ENCODE peak calls at places on chromosomes 3 and 15, in five cellular contexts. Q is HL-60, Z is GM23338, D is stomach, E is breast epithelium. G is an unnamed sample.

GRCh38 chr3:17905996-17906395 is 163.6 kb upstream of the TBC1D5 start:
- DNase-seq in Z (no peak), D (no peak), E (no peak), Q (peak), G (no peak)

GRCh38 chr15:81887913-81888312 is 157.9 kb downstream of the MEX3B start:
- DNase-seq in Z (no peak), E (no peak), Q (no peak), D (no peak), G (no peak)

GRCh38 chr15:40766906-40767837 is 2.6 kb upstream of the C15orf62 start:
- DNase-seq in E (no peak), Q (no peak), Z (peak), D (no peak), G (peak)

GRCh38 chr3:17356581-17356980 is 385.9 kb downstream of the TBC1D5 start:
- DNase-seq in Z (peak), D (no peak), Q (no peak), E (no peak), G (no peak)

GRCh38 chr3:32392530-32393302 is 1.1 kb downstream of the CMTM7 start:
- DNase-seq in Z (peak), E (peak), Q (no peak), D (peak), G (peak)

GRCh38 chr15:58213587-58214360 is 75.6 kb downstream of the AQP9 start:
- DNase-seq in Z (no peak), Q (no peak), D (no peak), E (no peak), G (no peak)

GRCh38 chr15:64386291-64386690 is 1.3 kb upstream of the TRIP4 start:
- DNase-seq in Q (no peak), Z (no peak), E (no peak), D (no peak), G (no peak)

GRCh38 chr3:128170866-128171516 is 17.7 kb downstream of the EEFSEC start:
- DNase-seq in Z (peak), E (peak), D (peak), Q (peak), G (no peak)

GRCh38 chr3:185204894-185205293 is 49.0 kb downstream of the EHHADH start:
- DNase-seq in Z (no peak), Q (no peak), D (no peak), E (no peak), G (no peak)

GRCh38 chr15:96497951-96498350 is 167.5 kb downstream of the NR2F2 start:
- DNase-seq in Z (no peak), Q (no peak), D (no peak), E (no peak), G (no peak)

GRCh38 chr3:47636225-47636624 is 57.6 kb upstream of the CSPG5 start:
- DNase-seq in E (no peak), Z (no peak), Q (no peak), D (no peak), G (no peak)

GRCh38 chr3:55885721-55886120 is 398.6 kb upstream of the WNT5A start:
- DNase-seq in Q (peak), Z (peak), D (no peak), E (no peak), G (peak)

GRCh38 chr15:99732711-99733267 is 448 bp downstream of the LYSMD4 start:
- DNase-seq in Q (peak), Z (peak), E (no peak), D (peak), G (peak)

GRCh38 chr3:144361002-144361401 is 389.4 kb downstream of the DIPK2A start:
- DNase-seq in E (no peak), D (no peak), Z (no peak), Q (no peak), G (no peak)

GRCh38 chr3:12687948-12688347 is 24.0 kb upstream of the RAF1 start:
- DNase-seq in E (no peak), Z (no peak), Q (no peak), D (no peak), G (no peak)

GRCh38 chr3:171376125-171376947 is 83.9 kb downstream of the TNIK start:
- DNase-seq in D (no peak), Q (no peak), E (no peak), Z (no peak), G (no peak)

GRCh38 chr3:105930733-105931132 is 61.9 kb upstream of the CBLB start:
- DNase-seq in D (no peak), Q (no peak), Z (no peak), E (no peak), G (no peak)

GRCh38 chr15:79522656-79523055 is 90.5 kb downstream of the MINAR1 start:
- DNase-seq in E (no peak), Q (no peak), D (no peak), Z (no peak), G (no peak)

GRCh38 chr15:36769110-36769509 is 189.7 kb downstream of the CDIN1 start:
- DNase-seq in D (no peak), E (no peak), Z (no peak), Q (no peak), G (no peak)

GRCh38 chr3:107845355-107846281 is 245.2 kb downstream of the CD47 start:
- DNase-seq in Q (no peak), Z (no peak), D (no peak), E (no peak), G (no peak)

GRCh38 chr3:176174060-176174459 is 1023.2 kb downstream of the TBL1XR1 start:
- DNase-seq in Z (no peak), E (no peak), D (no peak), Q (no peak), G (no peak)

GRCh38 chr3:14137004-14137403 is 12.2 kb downstream of the TMEM43 start:
- DNase-seq in E (no peak), Q (no peak), D (peak), Z (no peak), G (no peak)

GRCh38 chr15:98682992-98683701 is 34.8 kb downstream of the IGF1R start:
- DNase-seq in Q (no peak), Z (no peak), E (no peak), D (no peak), G (no peak)

GRCh38 chr3:113194747-113195400 is 16.5 kb upstream of the BOC start:
- DNase-seq in Q (no peak), D (no peak), E (no peak), Z (no peak), G (no peak)

GRCh38 chr15:60511351-60512157 is 32.6 kb upstream of the ICE2 start:
- DNase-seq in E (no peak), D (no peak), Q (no peak), Z (no peak), G (no peak)

GRCh38 chr3:132660745-132661067 is 577 bp downstream of the UBA5 start:
- DNase-seq in E (no peak), Z (no peak), D (no peak), Q (no peak), G (no peak)

GRCh38 chr3:109643590-109643989 is 306.2 kb upstream of the DPPA4 start:
- DNase-seq in E (no peak), Z (no peak), Q (no peak), D (no peak), G (no peak)

GRCh38 chr3:107752202-107752990 is 229.6 kb downstream of the BBX start:
- DNase-seq in Z (peak), D (no peak), E (no peak), Q (no peak), G (no peak)

GRCh38 chr15:50452927-50453326 is 28.7 kb downstream of the USP8 start:
- DNase-seq in E (no peak), Z (no peak), D (no peak), Q (no peak), G (no peak)

GRCh38 chr3:143182861-143183667 is 63.5 kb downstream of the CHST2 start:
- DNase-seq in Z (no peak), D (no peak), Q (no peak), E (no peak), G (no peak)

GRCh38 chr15:92451225-92451825 is 57.6 kb downstream of the ST8SIA2 start:
- DNase-seq in Q (no peak), Z (no peak), E (no peak), D (no peak), G (no peak)

GRCh38 chr15:76312540-76313174 is 1.4 kb upstream of the ETFA start:
- DNase-seq in E (no peak), Q (no peak), D (no peak), Z (no peak), G (no peak)

GRCh38 chr3:169764453-169765280 is at the start of gene TERC:
- DNase-seq in E (peak), Q (peak), D (peak), Z (peak), G (peak)

GRCh38 chr3:134651347-134652041 is 672 bp upstream of the KY start:
- DNase-seq in Q (no peak), E (no peak), D (peak), Z (no peak), G (peak)

GRCh38 chr3:13167829-13168228 is 94.6 kb upstream of the IQSEC1 start:
- DNase-seq in Q (no peak), Z (no peak), D (no peak), E (no peak), G (no peak)

GRCh38 chr3:72346526-72346926 is 501.7 kb downstream of the SHQ1 start:
- DNase-seq in E (no peak), Z (no peak), Q (peak), D (no peak), G (no peak)

GRCh38 chr15:42367041-42367440 is 7.7 kb downstream of the CAPN3 start:
- DNase-seq in D (no peak), Z (no peak), Q (peak), E (no peak), G (no peak)

GRCh38 chr3:183178833-183179549 is 16.5 kb upstream of the LAMP3 start:
- DNase-seq in Z (peak), E (no peak), D (peak), Q (no peak), G (peak)

GRCh38 chr3:156812521-156813335 is 13.4 kb upstream of the LEKR1 start:
- DNase-seq in D (no peak), Z (no peak), Q (peak), E (no peak), G (no peak)

GRCh38 chr15:48905870-48906269 is 27.9 kb downstream of the EID1 start:
- DNase-seq in D (no peak), Q (no peak), Z (no peak), E (no peak), G (no peak)
- TF ChIP-seq POLR2AphosphoS5 in D (no peak), Q (no peak), Z (no peak), E (no peak), G (no peak)

GRCh38 chr3:69775751-69776150 is 36.5 kb downstream of the MITF start:
- DNase-seq in D (no peak), E (no peak), Q (no peak), Z (no peak), G (no peak)

GRCh38 chr3:69776289-69776688 is 37.0 kb downstream of the MITF start:
- DNase-seq in Q (no peak), Z (no peak), D (no peak), E (no peak), G (no peak)

GRCh38 chr3:69770976-69771634 is 31.8 kb downstream of the MITF start:
- DNase-seq in Q (no peak), E (no peak), Z (no peak), D (no peak), G (no peak)

GRCh38 chr3:69772152-69772867 is 33.0 kb downstream of the MITF start:
- DNase-seq in E (no peak), Z (no peak), Q (no peak), D (no peak), G (no peak)

GRCh38 chr3:69774029-69774428 is 34.8 kb downstream of the MITF start:
- DNase-seq in E (no peak), Z (no peak), D (peak), Q (no peak), G (peak)
- TF ChIP-seq POLR2AphosphoS5 in E (no peak), Z (no peak), D (no peak), Q (no peak), G (no peak)

DNA sequence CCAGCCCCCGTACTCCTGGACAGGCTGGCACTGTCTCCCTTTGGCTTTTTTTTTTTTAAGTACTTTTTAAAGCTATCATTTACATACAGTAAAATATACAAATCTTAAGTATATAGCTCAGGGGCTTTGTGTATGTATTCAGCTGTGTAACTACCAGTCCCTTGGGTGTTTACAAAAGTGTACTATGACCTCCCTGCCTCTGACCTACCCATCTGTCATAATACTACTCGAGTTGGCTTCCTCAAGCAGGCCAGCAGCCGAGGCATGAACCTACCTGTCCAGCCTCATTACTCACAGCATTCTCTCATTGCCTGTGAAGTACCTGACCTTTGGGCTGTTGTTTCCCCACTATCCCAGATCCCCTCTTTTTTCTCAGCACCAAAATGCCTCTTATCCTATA is 33.2 kb downstream of the ABHD2 start:
- DNase-seq in E (no peak), Q (no peak), Z (no peak), D (peak), G (peak)
- TF ChIP-seq POLR2AphosphoS5 in E (no peak), Q (no peak), Z (no peak), D (peak), G (no peak)

GRCh38 chr3:139434764-139435291 is 41.5 kb downstream of the RBP2 start:
- DNase-seq in E (no peak), Z (peak), D (no peak), Q (peak), G (peak)
- TF ChIP-seq POLR2AphosphoS5 in E (no peak), Z (no peak), D (no peak), Q (no peak), G (peak)

GRCh38 chr3:52281980-52282801 is 3.7 kb upstream of the WDR82 start:
- DNase-seq in Q (no peak), Z (no peak), E (no peak), D (no peak), G (no peak)

GRCh38 chr3:52277071-52277964 is 1.1 kb downstream of the WDR82 start:
- DNase-seq in Q (no peak), E (peak), D (peak), Z (peak), G (peak)

GRCh38 chr3:52280046-52280445 is 1.6 kb upstream of the WDR82 start:
- DNase-seq in Z (no peak), E (no peak), Q (no peak), D (no peak), G (no peak)

GRCh38 chr3:52278510-52279069 is at the start of gene WDR82:
- DNase-seq in E (peak), D (peak), Q (peak), Z (peak), G (peak)

DNA sequence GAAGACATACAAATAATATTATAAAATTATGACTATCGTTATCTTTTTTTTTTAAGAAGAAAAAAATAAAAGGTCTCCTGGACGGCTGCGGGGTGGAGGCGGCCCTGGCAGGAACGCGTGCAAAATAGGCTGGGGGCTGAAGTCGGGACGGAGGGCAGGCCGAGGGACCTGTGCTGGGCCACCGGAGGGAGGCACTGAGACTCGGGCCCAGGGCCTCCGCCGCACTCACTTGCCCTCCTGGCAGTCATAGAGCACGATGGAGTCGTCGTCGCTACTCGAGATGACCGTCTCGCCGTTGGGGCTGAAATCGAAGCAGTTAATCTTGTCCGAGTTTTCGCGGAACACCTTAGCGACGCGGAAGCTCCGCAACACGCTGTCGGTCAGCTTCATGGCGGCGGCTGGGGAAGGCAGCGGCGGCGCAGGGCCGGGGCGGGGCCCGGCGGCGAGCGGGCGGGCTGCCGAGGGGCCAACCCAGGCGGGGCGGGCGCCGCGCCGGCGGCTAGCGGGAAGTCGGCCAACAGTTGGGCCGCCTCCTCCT is 408 bp downstream of the WDR82 start:
- DNase-seq in Q (no peak), E (no peak), D (no peak), Z (peak), G (peak)
- TF ChIP-seq POLR2AphosphoS5 in Q (no peak), E (no peak), D (no peak), Z (no peak), G (no peak)

DNA sequence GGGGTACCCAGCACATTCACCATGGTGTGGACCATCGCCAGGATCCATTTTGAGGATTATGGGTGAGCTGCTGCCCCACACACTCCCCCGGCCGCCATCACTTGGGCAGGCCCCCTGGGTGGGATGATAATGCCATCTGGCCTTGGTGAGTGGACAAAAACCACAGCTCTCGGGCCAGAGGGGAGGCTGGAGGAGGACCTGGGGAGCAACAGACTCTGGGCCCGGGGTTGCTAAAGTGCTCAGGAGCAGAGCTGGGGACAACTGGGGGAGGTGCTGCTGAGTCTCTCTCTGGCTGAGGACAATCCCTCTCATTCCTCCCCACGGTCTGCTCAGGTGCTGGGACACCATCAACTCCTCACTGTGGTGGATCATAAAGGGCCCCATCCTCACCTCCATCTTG is 29.0 kb downstream of the VIPR1 start:
- DNase-seq in E (no peak), Q (no peak), Z (no peak), D (no peak), G (no peak)
- TF ChIP-seq POLR2AphosphoS5 in E (no peak), Q (no peak), Z (no peak), D (no peak), G (no peak)